ENCODE peak calls at places on chromosomes 11 and 22, in eight cellular contexts. B, L, U, Z, E, D, A and M are unnamed samples.

GRCh38 chr22:44523981-44524759 is 26.1 kb upstream of the RTL6 start:
- DNase-seq in L (no peak), A (peak), D (no peak), Z (no peak), U (no peak), E (peak), B (no peak), M (peak)

GRCh38 chr11:69035959-69036340 is 12.8 kb upstream of the TPCN2 start:
- DNase-seq in A (peak), B (no peak), L (peak), E (no peak), D (no peak), Z (no peak), U (no peak), M (peak)

GRCh38 chr11:69979632-69980031 is 98.5 kb upstream of the ANO1 start:
- DNase-seq in Z (no peak), B (no peak), E (no peak), D (no peak), A (no peak), L (no peak), U (no peak), M (no peak)

GRCh38 chr11:84319853-84320252 is 1033.7 kb upstream of the CCDC90B start:
- DNase-seq in U (no peak), B (peak), A (no peak), E (no peak), L (no peak), Z (no peak), D (no peak), M (no peak)

GRCh38 chr22:45608763-45609180 is 62.9 kb upstream of the ATXN10 start:
- DNase-seq in E (no peak), D (no peak), A (no peak), B (no peak), L (no peak), U (no peak), Z (no peak), M (no peak)

GRCh38 chr11:47154738-47155570 is 21.7 kb downstream of the ARFGAP2 start:
- DNase-seq in L (no peak), B (no peak), A (no peak), E (no peak), U (no peak), D (no peak), Z (no peak), M (no peak)

GRCh38 chr11:86091566-86091965 is 22.7 kb upstream of the PICALM start:
- DNase-seq in A (no peak), U (no peak), D (no peak), L (no peak), Z (no peak), E (no peak), B (no peak), M (no peak)

GRCh38 chr11:10366568-10367331 is 61.9 kb downstream of the ADM start:
- DNase-seq in L (peak), E (peak), A (peak), Z (peak), D (peak), B (peak), U (peak), M (peak)

GRCh38 chr11:35969089-35970046 is 25.5 kb downstream of the LDLRAD3 start:
- DNase-seq in U (no peak), D (no peak), A (no peak), E (no peak), Z (no peak), L (no peak), B (no peak), M (no peak)

GRCh38 chr11:60390389-60390788 is 5.9 kb upstream of the MS4A14 start:
- DNase-seq in D (no peak), U (no peak), L (no peak), E (no peak), Z (no peak), A (no peak), B (no peak), M (no peak)

GRCh38 chr11:30282289-30282631 is 40.6 kb upstream of the ARL14EP start:
- DNase-seq in Z (no peak), D (no peak), B (no peak), L (no peak), A (no peak), E (no peak), U (no peak), M (no peak)

GRCh38 chr11:31619980-31620379 is 110.4 kb downstream of the ELP4 start:
- DNase-seq in Z (no peak), A (no peak), E (no peak), B (no peak), D (no peak), L (no peak), U (no peak), M (no peak)

GRCh38 chr11:76880314-76880713 is 19.6 kb downstream of the ACER3 start:
- DNase-seq in E (no peak), U (no peak), Z (no peak), A (no peak), B (no peak), D (no peak), L (no peak), M (no peak)

GRCh38 chr11:126824035-126824607 is 176.4 kb downstream of the KIRREL3 start:
- DNase-seq in U (peak), Z (no peak), B (no peak), D (no peak), L (no peak), E (no peak), A (no peak), M (no peak)

GRCh38 chr11:63598556-63598955 is 15.7 kb downstream of the PLAAT3 start:
- DNase-seq in D (no peak), A (no peak), E (no peak), L (no peak), B (no peak), U (no peak), Z (no peak), M (no peak)

GRCh38 chr22:23906641-23907040 is 12.5 kb downstream of the MIF start:
- DNase-seq in A (no peak), U (no peak), E (no peak), D (no peak), B (no peak), Z (no peak), L (no peak), M (no peak)

GRCh38 chr11:33040127-33040861 is 922 bp downstream of the TCP11L1 start:
- DNase-seq in Z (peak), L (no peak), D (peak), A (no peak), B (peak), E (no peak), U (no peak), M (no peak)

GRCh38 chr22:38350444-38351359 is 33.5 kb upstream of the CSNK1E start:
- DNase-seq in D (no peak), Z (no peak), L (no peak), A (peak), B (no peak), E (peak), U (no peak), M (no peak)

GRCh38 chr11:15893080-15893492 is 463.3 kb downstream of the SOX6 start:
- DNase-seq in D (no peak), U (no peak), Z (peak), A (no peak), B (peak), E (no peak), L (no peak), M (no peak)

GRCh38 chr11:15157181-15157580 is 42.5 kb downstream of the INSC start:
- DNase-seq in Z (no peak), L (no peak), D (no peak), B (no peak), U (no peak), E (no peak), A (no peak), M (no peak)

GRCh38 chr11:116852261-116853125 is 15.1 kb upstream of the APOA1 start:
- DNase-seq in A (no peak), B (no peak), E (no peak), U (no peak), Z (no peak), D (no peak), L (no peak), M (peak)
- TF ChIP-seq EP300 in A (no peak), B (no peak), E (no peak), U (no peak), Z (no peak), D (no peak), L (no peak), M (no peak)

GRCh38 chr11:72826191-72826941 is 12.2 kb downstream of the ATG16L2 start:
- DNase-seq in U (no peak), B (no peak), D (no peak), A (peak), Z (no peak), L (no peak), E (no peak), M (no peak)
- H3K27ac ChIP-seq in U (no peak), B (no peak), D (no peak), A (no peak), Z (no peak), L (no peak), E (no peak), M (no peak)

GRCh38 chr22:19717181-19717580 is 2.9 kb downstream of the SEPTIN5 start:
- DNase-seq in E (no peak), A (no peak), B (peak), U (no peak), D (no peak), L (no peak), Z (no peak), M (no peak)

GRCh38 chr22:19715286-19715939 is 1.1 kb downstream of the SEPTIN5 start:
- DNase-seq in L (no peak), A (no peak), E (no peak), B (no peak), Z (no peak), U (no peak), D (no peak), M (no peak)

GRCh38 chr22:19716829-19717105 is 2.5 kb downstream of the SEPTIN5 start:
- DNase-seq in E (no peak), D (no peak), U (no peak), L (no peak), A (no peak), Z (no peak), B (no peak), M (no peak)

GRCh38 chr22:19717691-19718254 is 3.5 kb downstream of the SEPTIN5 start:
- DNase-seq in Z (peak), L (peak), D (peak), A (peak), B (peak), U (no peak), E (no peak), M (peak)

DNA sequence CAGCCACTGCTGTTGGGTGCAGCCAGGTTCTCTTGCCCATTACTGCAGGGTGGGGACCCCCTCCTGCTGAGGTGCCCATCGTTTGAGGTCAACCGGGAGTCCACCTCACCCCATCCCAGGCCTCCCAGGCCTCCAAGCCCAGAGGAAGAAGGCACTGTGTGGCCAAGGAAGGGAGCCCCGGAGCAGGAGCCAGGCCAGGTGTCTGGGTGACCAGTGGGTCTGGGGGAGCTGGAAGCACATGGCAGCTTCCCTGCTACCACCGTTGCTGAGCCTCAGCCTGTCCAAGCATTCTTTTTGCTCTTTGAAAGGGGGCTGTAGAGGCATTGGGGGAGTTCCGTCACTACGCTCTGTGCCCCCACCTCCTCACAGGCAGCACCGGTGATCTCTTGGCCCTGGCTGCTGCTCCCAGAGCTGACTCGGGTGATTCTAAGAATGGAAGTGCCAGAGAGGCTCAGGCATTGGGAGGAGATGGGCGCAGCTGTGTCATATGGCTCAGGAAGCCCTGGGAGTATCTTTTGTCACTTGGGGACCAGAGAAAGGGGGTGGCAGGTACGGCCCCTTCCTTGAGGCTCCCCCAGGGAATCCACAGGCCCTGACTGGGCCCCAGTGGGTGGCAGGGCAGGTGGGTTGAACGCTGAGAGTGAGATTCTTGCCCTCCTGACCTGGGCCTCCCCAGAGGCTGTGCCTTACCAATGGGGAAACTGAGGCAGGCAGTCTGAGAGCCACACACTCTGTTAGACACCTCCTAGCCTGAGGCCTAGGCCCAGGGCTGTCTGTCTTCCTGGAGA is 1.9 kb downstream of the SEPTIN5 start:
- DNase-seq in Z (no peak), E (no peak), B (no peak), U (no peak), D (no peak), L (no peak), A (no peak), M (no peak)
- TF ChIP-seq EP300 in Z (no peak), E (no peak), B (no peak), U (no peak), D (no peak), L (no peak), A (no peak), M (no peak)

GRCh38 chr11:73518195-73518594 is 79.7 kb downstream of the FAM168A start:
- DNase-seq in L (no peak), U (no peak), Z (no peak), D (no peak), B (no peak), E (no peak), A (no peak), M (no peak)
- H3K27ac ChIP-seq in L (no peak), U (no peak), Z (no peak), D (no peak), B (no peak), E (no peak), A (no peak), M (no peak)

GRCh38 chr11:130162733-130163132 is 3.2 kb downstream of the ST14 start:
- DNase-seq in E (no peak), A (no peak), B (no peak), U (no peak), L (no peak), D (no peak), Z (no peak), M (no peak)
- TF ChIP-seq EP300 in E (no peak), A (no peak), B (no peak), U (no peak), L (no peak), D (no peak), Z (no peak), M (no peak)

GRCh38 chr11:111334495-111335123 is 36.3 kb downstream of the POU2AF3 start:
- DNase-seq in B (peak), L (no peak), Z (no peak), D (no peak), U (no peak), E (no peak), A (no peak), M (no peak)

GRCh38 chr11:111336582-111337256 is 38.4 kb downstream of the POU2AF3 start:
- DNase-seq in D (no peak), Z (no peak), B (no peak), L (no peak), A (no peak), U (no peak), E (no peak), M (no peak)

GRCh38 chr11:111335596-111335995 is 37.2 kb downstream of the POU2AF3 start:
- DNase-seq in B (no peak), U (no peak), D (no peak), L (no peak), Z (no peak), E (no peak), A (no peak), M (no peak)

GRCh38 chr11:111336062-111336461 is 37.7 kb downstream of the POU2AF3 start:
- DNase-seq in L (no peak), A (no peak), E (no peak), Z (no peak), U (no peak), B (no peak), D (no peak), M (no peak)

GRCh38 chr11:111335124-111335535 is 36.8 kb downstream of the POU2AF3 start:
- DNase-seq in L (no peak), D (no peak), B (no peak), Z (no peak), E (no peak), A (no peak), U (no peak), M (no peak)
- H3K27ac ChIP-seq in L (peak), D (peak), B (no peak), Z (no peak), E (no peak), A (no peak), U (no peak), M (no peak)

DNA sequence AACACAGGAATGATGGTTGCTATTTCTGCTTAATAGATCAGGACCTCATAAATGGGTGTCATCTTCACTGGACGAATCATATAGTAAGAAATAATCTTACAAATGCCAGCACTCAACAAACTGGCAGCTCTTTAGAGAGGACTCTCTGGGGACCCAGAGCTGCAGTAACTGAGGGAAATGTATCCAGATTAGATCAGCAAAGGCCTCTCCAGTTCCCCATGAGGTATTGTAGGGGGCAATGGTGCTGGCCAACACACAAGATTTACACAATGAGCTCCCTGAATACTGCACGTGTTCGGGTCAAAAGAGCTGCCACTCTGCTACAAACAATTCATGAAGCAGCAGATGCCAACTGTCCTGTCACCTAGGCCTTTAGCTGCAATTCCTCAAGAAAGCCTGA is 110.2 kb downstream of the RBFOX2 start:
- DNase-seq in A (no peak), E (no peak), B (no peak), Z (no peak), D (no peak), U (no peak), L (no peak), M (no peak)
- TF ChIP-seq EP300 in A (no peak), E (no peak), B (no peak), Z (no peak), D (no peak), U (no peak), L (no peak), M (no peak)

DNA sequence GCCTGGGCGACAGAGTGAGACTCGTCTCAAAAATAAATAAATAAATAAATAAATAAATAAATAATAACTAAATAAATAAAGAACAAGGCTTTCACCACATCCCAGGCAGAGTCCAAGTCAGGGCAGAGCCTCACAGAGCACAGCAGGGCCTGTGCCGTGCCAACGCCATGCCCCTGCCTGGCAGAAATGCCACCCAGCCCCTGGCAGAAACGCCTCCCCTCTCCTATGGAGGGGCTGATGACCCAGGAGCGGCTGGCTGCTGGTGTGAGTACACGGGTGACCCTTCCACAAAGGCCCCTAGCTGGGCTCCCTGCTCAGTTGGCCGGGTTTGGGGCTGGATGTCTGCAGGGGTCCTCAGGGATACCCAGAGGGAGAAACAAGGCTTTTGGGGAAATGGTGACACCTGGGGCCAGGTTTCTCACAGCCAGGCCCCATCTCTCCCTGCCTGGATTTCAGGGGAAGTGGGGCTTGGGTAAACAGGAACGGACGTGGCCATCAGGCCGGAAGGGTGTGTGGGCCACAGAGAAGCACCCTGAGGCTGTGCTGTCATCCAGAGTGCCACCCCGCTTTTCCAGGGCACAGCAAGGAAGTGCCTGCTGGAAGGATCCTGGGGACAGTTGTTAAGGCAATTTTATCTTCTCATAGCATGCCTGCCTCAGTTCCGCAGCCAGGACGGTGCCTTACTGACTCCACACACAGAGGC is 5.1 kb downstream of the BID start:
- DNase-seq in D (no peak), B (no peak), A (no peak), E (no peak), U (no peak), Z (no peak), L (no peak), M (no peak)
- H3K27ac ChIP-seq in D (no peak), B (no peak), A (no peak), E (no peak), U (no peak), Z (no peak), L (no peak), M (no peak)